ENCODE peak calls at places on chromosomes 12 and 14, in six cellular contexts. Q is A549, J is coronary artery, N is astrocyte of the spinal cord, I is cardiac muscle cell, M is AG04450. W is an unnamed sample.

GRCh38 chr12:848519-849191 is 96.3 kb downstream of the WNK1 start:
- DNase-seq in J (no peak), I (no peak), N (peak), Q (no peak), M (no peak), W (no peak)

GRCh38 chr12:64965920-64966319 is 141.5 kb downstream of the TBC1D30 start:
- DNase-seq in M (no peak), Q (no peak), N (no peak), J (no peak), I (no peak), W (no peak)

GRCh38 chr14:45838597-45838996 is 585.6 kb upstream of the MIS18BP1 start:
- DNase-seq in I (peak), N (peak), J (no peak), Q (no peak), M (no peak), W (no peak)

GRCh38 chr12:91846466-91847055 is 299.1 kb downstream of the BTG1 start:
- DNase-seq in J (no peak), M (no peak), I (no peak), N (no peak), Q (no peak), W (no peak)

GRCh38 chr14:77882098-77882497 is 82.2 kb downstream of the ADCK1 start:
- DNase-seq in N (no peak), Q (no peak), J (no peak), I (peak), M (no peak), W (no peak)

GRCh38 chr14:35384386-35385041 is 20.0 kb downstream of the NFKBIA start:
- DNase-seq in J (peak), N (peak), Q (no peak), M (peak), I (no peak), W (no peak)

GRCh38 chr12:27355486-27355885 is 22.9 kb downstream of the BMAL2 start:
- DNase-seq in I (no peak), J (no peak), M (no peak), N (no peak), Q (no peak), W (no peak)

GRCh38 chr12:70443274-70443673 is 77.2 kb downstream of the KCNMB4 start:
- DNase-seq in M (no peak), Q (no peak), J (no peak), I (no peak), N (no peak), W (no peak)

GRCh38 chr12:53980448-53981388 is 4.2 kb upstream of the HOXC10 start:
- DNase-seq in I (no peak), N (no peak), J (no peak), M (no peak), Q (no peak), W (no peak)

GRCh38 chr12:113207621-113208040 is 13.6 kb upstream of the TPCN1 start:
- DNase-seq in Q (no peak), N (no peak), I (no peak), J (no peak), M (no peak), W (no peak)
- H3K4me3 ChIP-seq in Q (no peak), N (no peak), I (no peak), J (no peak), M (no peak), W (no peak)

GRCh38 chr12:101767537-101767936 is 28.3 kb upstream of the SYCP3 start:
- DNase-seq in N (no peak), J (no peak), I (no peak), Q (no peak), M (no peak), W (no peak)
- TF ChIP-seq CTCF in N (no peak), J (no peak), I (no peak), Q (no peak), M (no peak), W (no peak)

GRCh38 chr14:103875010-103875409 is 27.6 kb upstream of the PPP1R13B start:
- DNase-seq in J (no peak), Q (no peak), I (no peak), M (no peak), N (no peak), W (no peak)
- H3K4me3 ChIP-seq in J (no peak), Q (no peak), I (no peak), M (no peak), N (no peak), W (no peak)

GRCh38 chr14:24215495-24216344 is at the start of gene MDP1:
- DNase-seq in M (peak), Q (peak), N (peak), J (peak), I (peak), W (peak)

GRCh38 chr14:24212924-24213865 is at the start of gene CHMP4A:
- DNase-seq in N (peak), J (peak), Q (peak), M (peak), I (peak), W (peak)

GRCh38 chr14:24216345-24216699 is 456 bp upstream of the MDP1 start:
- DNase-seq in J (no peak), I (no peak), N (no peak), Q (no peak), M (no peak), W (no peak)

GRCh38 chr14:24211311-24211710 is 2.0 kb downstream of the CHMP4A start:
- DNase-seq in Q (no peak), M (no peak), J (peak), N (no peak), I (no peak), W (no peak)

DNA sequence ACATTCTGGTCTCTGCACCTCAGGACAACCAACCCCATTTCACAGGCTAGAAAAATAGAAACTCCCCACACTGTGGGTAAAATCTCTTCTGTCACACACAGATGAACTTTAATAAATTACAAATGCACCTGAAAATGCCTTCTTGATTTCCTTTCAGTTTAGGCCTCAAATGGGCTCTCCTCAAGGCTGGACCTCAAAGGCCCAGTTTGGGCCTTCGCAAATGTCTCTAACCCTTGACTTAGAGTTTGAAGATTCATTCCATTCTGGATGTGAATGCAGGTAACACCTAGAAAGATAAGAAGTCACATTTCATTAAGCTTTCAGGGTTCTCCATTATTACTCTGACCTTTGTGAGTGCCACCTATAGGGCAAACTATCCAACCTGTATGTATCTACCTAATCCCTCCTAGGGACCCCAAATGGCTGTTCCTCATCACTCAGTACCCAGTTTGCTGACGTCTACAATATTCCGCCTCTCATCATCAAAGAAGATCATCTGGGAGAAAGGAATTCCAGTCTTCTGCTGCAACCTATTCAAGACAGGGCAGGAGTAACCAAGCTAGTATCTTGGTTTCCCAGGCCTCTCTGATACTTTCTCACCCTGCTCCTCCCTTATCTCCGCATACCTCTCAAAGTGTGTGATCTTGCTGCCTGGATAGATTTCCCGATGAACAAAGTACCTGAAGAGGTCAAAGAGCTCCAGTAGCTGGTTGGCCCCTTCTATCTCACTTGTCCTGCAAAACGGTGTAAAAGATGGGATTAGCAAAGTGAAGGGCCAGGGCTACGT is 771 bp upstream of the CHMP4A start:
- DNase-seq in I (no peak), N (no peak), Q (no peak), M (no peak), J (peak), W (no peak)
- TF ChIP-seq CTCF in I (no peak), N (no peak), Q (no peak), M (no peak), J (no peak), W (no peak)

GRCh38 chr12:89768586-89769482 is 60.2 kb upstream of the ATP2B1 start:
- DNase-seq in I (no peak), Q (peak), J (no peak), N (peak), M (peak), W (peak)
- H3K4me3 ChIP-seq in I (no peak), Q (no peak), J (no peak), N (no peak), M (no peak), W (no peak)

GRCh38 chr12:124334266-124334665 is 39.4 kb downstream of the RFLNA start:
- DNase-seq in Q (no peak), N (no peak), M (no peak), I (no peak), J (no peak), W (no peak)

GRCh38 chr12:124334976-124335375 is 40.1 kb downstream of the RFLNA start:
- DNase-seq in J (no peak), M (no peak), N (no peak), I (no peak), Q (no peak), W (no peak)

GRCh38 chr12:124333724-124334123 is 38.8 kb downstream of the RFLNA start:
- DNase-seq in N (no peak), J (no peak), I (no peak), M (no peak), Q (no peak), W (no peak)

GRCh38 chr12:124332900-124333299 is 38.0 kb downstream of the RFLNA start:
- DNase-seq in N (no peak), Q (no peak), M (no peak), J (no peak), I (no peak), W (no peak)

DNA sequence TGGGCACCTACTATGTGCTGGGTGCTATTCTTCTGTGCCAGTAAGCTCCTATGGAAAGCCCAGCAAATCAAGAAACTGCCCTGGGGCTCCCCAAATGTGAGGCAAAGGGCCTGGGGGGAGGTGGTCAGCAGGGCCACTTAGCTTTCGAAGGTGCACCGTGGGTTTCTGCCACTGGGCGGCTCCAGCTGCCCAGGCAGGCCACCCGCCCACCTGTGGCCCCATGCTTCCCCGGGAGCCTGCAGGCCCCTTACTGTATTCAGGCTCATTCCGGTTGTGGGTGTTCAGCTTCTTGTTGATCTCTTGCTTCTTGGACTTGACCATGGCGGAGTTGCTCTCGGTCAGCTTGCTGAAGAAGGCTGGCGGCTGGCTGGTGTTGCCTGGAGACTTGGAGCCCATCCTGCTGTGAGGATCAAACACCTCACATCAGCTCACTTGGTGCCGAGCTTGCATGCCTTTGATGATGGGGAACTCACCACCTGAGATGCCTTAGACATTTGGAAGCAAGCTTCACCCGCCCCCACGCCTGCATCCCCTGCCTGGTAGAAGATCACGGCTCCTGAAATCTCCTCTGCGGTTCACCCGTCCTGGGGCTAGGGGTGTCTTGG is 37.3 kb downstream of the RFLNA start:
- DNase-seq in M (no peak), N (no peak), I (peak), J (no peak), Q (peak), W (no peak)
- TF ChIP-seq CTCF in M (peak), N (peak), I (peak), J (no peak), Q (peak), W (peak)

GRCh38 chr12:42144424-42145196 is at the start of gene GXYLT1:
- DNase-seq in J (peak), Q (peak), N (peak), M (peak), I (peak), W (peak)

GRCh38 chr12:42143401-42144173 is 1.1 kb downstream of the GXYLT1 start:
- DNase-seq in J (no peak), N (peak), M (no peak), I (peak), Q (no peak), W (no peak)

GRCh38 chr12:42141981-42142606 is 2.6 kb downstream of the GXYLT1 start:
- DNase-seq in M (no peak), Q (no peak), I (no peak), N (no peak), J (no peak), W (no peak)

GRCh38 chr12:42144174-42144423 is 575 bp downstream of the GXYLT1 start:
- DNase-seq in J (no peak), M (no peak), I (no peak), N (no peak), Q (no peak), W (no peak)

DNA sequence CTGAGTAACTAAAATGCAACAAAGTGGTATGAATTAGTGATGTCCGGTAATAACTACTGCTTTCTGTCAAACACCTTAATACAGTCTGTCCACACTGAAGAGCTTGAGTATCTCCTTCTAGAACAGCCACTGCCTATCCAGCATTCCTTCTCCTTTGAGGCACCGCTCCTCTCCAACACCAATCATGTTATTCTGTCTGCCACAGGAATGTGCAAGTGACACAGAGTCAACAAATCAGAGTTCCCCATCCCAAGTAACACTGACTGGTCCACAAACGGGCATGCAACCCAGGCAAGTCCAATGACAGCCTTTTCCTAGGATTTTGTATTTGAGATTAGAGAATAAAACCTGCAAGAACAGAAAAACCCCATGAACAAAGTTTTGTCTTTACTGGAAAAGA is 3.8 kb downstream of the GXYLT1 start:
- DNase-seq in I (peak), N (peak), Q (no peak), M (no peak), J (no peak), W (no peak)
- H3K4me3 ChIP-seq in I (no peak), N (no peak), Q (no peak), M (no peak), J (no peak), W (no peak)

GRCh38 chr12:47214001-47214619 is 134.4 kb upstream of the AMIGO2 start:
- DNase-seq in N (no peak), J (no peak), M (no peak), Q (no peak), I (no peak), W (no peak)

GRCh38 chr12:47219243-47219642 is 139.5 kb upstream of the AMIGO2 start:
- DNase-seq in J (no peak), I (no peak), N (peak), M (no peak), Q (peak), W (no peak)

GRCh38 chr12:47214771-47215170 is 135.0 kb upstream of the AMIGO2 start:
- DNase-seq in I (no peak), J (no peak), Q (no peak), M (no peak), N (no peak), W (no peak)

GRCh38 chr12:47218191-47218654 is 138.5 kb upstream of the AMIGO2 start:
- DNase-seq in N (no peak), J (no peak), I (no peak), M (no peak), Q (no peak), W (no peak)

DNA sequence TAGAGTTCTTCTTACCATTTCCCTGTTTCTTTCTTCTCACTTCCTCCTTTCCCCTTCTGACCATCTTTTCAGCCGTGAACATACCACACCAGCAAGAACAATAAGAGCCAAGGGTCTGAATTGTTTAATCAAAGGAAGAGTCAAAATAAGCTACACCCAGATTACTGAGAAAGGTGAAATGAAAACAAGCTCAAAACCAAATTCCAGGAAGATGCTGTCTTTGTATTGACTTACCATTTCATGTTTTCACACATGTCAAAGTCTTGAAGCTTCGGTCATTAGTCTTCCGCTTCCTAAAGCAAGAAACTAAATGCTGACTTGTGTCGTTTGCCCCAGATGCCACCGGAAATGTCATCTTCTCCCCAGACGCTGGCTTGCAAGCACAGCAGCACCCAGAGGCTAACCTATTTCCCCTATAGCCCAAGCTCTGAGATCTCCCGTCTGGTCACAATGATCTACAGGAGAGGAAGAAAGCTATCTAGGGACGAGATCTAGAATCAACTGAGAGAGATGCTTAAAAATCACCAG is 136.5 kb upstream of the AMIGO2 start:
- DNase-seq in N (no peak), J (no peak), I (no peak), M (no peak), Q (no peak), W (no peak)
- TF ChIP-seq CTCF in N (no peak), J (no peak), I (no peak), M (no peak), Q (no peak), W (no peak)

GRCh38 chr14:100569734-100570251 is 17.4 kb downstream of the BEGAIN start:
- DNase-seq in N (no peak), M (no peak), I (no peak), Q (no peak), J (no peak), W (no peak)
- H3K4me3 ChIP-seq in N (no peak), M (no peak), I (no peak), Q (no peak), J (no peak), W (no peak)

W was measured in HFF-Myc.